ENCODE peak calls at places on chromosomes 13 and 19, in nine cellular contexts. O is CD4-positive, alpha-beta T cell; F is stimulated activated CD8-positive, alpha-beta memory T cell treated with anti-CD3 and anti-CD28 coated beads, Interleukin-4, amount 100 ng/mL, for 1 hour; E is Panc1; G is naive thymus-derived CD8-positive, alpha-beta T cell; B is EH; K is C1 segment of cervical spinal cord; Q is GM23338; R is body of pancreas. M is an unnamed sample.

GRCh38 chr13:26882731-26883130 is 122.1 kb upstream of the GPR12 start:
- DNase-seq in O (no peak), F (no peak), E (no peak), G (no peak), B (no peak), K (no peak), Q (no peak), R (no peak), M (no peak)

GRCh38 chr19:6109947-6110346 is 353 bp downstream of the RFX2 start:
- DNase-seq in O (no peak), F (no peak), E (no peak), G (no peak), B (no peak), K (no peak), Q (peak), R (no peak), M (no peak)

GRCh38 chr13:114311908-114312307 is 2.4 kb upstream of the CHAMP1 start:
- DNase-seq in O (no peak), F (no peak), E (no peak), G (no peak), B (no peak), K (no peak), Q (no peak), R (no peak), M (no peak)

GRCh38 chr19:47226426-47227346 is 4.3 kb downstream of the BBC3 start:
- DNase-seq in O (no peak), F (no peak), E (no peak), G (peak), B (peak), K (peak), Q (peak), R (peak), M (no peak)

GRCh38 chr13:30615851-30616311 is 1.8 kb upstream of the USPL1 start:
- DNase-seq in O (no peak), F (no peak), E (no peak), G (no peak), B (peak), K (no peak), Q (no peak), R (no peak), M (no peak)

GRCh38 chr19:3682741-3683404 is 17.4 kb downstream of the PIP5K1C start:
- DNase-seq in O (no peak), F (no peak), E (no peak), G (no peak), B (peak), K (no peak), Q (no peak), R (no peak), M (no peak)

GRCh38 chr19:23547816-23548430 is 139.1 kb downstream of the ZNF675 start:
- DNase-seq in O (no peak), F (no peak), E (no peak), G (no peak), B (no peak), K (no peak), Q (peak), R (no peak), M (no peak)

GRCh38 chr19:10961763-10962536 is 1.1 kb downstream of the SMARCA4 start:
- DNase-seq in O (no peak), F (no peak), E (no peak), G (no peak), B (peak), K (no peak), Q (no peak), R (no peak), M (no peak)

GRCh38 chr19:4007836-4008539 is 452 bp downstream of the PIAS4 start:
- DNase-seq in O (no peak), F (no peak), E (no peak), G (no peak), B (peak), K (no peak), Q (peak), R (no peak), M (no peak)

GRCh38 chr13:74259641-74260040 is 125.4 kb upstream of the KLF12 start:
- DNase-seq in O (no peak), F (no peak), E (no peak), G (no peak), B (no peak), K (no peak), Q (no peak), R (no peak), M (no peak)

GRCh38 chr19:19747357-19748220 is 14.7 kb upstream of the ZNF14 start:
- DNase-seq in O (no peak), F (no peak), E (no peak), G (no peak), B (no peak), K (no peak), Q (no peak), R (no peak), M (no peak)

GRCh38 chr19:29079331-29079730 is 133.6 kb downstream of the UQCRFS1 start:
- DNase-seq in O (no peak), F (no peak), E (no peak), G (no peak), B (peak), K (no peak), Q (peak), R (no peak), M (no peak)

GRCh38 chr19:51687791-51688664 is 5.1 kb upstream of the SPACA6 start:
- DNase-seq in O (no peak), F (no peak), E (no peak), G (no peak), B (peak), K (peak), Q (peak), R (peak), M (no peak)

GRCh38 chr19:44050740-44051653 is 839 bp upstream of the ZNF223 start:
- DNase-seq in O (no peak), F (no peak), E (no peak), G (no peak), B (peak), K (no peak), Q (peak), R (peak), M (no peak)

GRCh38 chr19:52734340-52734892 is 428 bp downstream of the ZNF611 start:
- DNase-seq in O (no peak), F (no peak), E (no peak), G (no peak), B (peak), K (no peak), Q (peak), R (no peak), M (no peak)

GRCh38 chr13:74768521-74769090 is 634.4 kb upstream of the KLF12 start:
- DNase-seq in O (no peak), F (no peak), E (no peak), G (no peak), B (peak), K (no peak), Q (no peak), R (no peak), M (no peak)

GRCh38 chr19:15292847-15293582 is 39.3 kb downstream of the BRD4 start:
- DNase-seq in O (no peak), F (no peak), E (no peak), G (no peak), B (peak), K (no peak), Q (no peak), R (peak), M (no peak)

GRCh38 chr13:50650936-50651638 is 192.4 kb downstream of the DLEU7 start:
- DNase-seq in O (no peak), F (no peak), E (peak), G (no peak), B (peak), K (no peak), Q (no peak), R (no peak), M (no peak)

GRCh38 chr13:21405309-21405708 is 53.8 kb downstream of the ZDHHC20 start:
- DNase-seq in O (no peak), F (no peak), E (no peak), G (no peak), B (no peak), K (no peak), Q (peak), R (no peak), M (no peak)

GRCh38 chr19:15544283-15544682 is 36.0 kb downstream of the CYP4F22 start:
- DNase-seq in O (no peak), F (no peak), E (no peak), G (no peak), B (no peak), K (no peak), Q (no peak), R (no peak), M (no peak)

GRCh38 chr19:42074513-42075363 is 1.2 kb upstream of the ZNF574 start:
- DNase-seq in O (no peak), F (no peak), E (no peak), G (no peak), B (no peak), K (no peak), Q (peak), R (no peak), M (no peak)

GRCh38 chr19:383922-384800 is 24.8 kb downstream of the C2CD4C start:
- DNase-seq in O (no peak), F (no peak), E (no peak), G (peak), B (no peak), K (no peak), Q (peak), R (peak), M (no peak)

GRCh38 chr13:70043685-70044084 is 63.9 kb upstream of the ATXN8OS start:
- DNase-seq in O (no peak), F (no peak), E (no peak), G (no peak), B (no peak), K (no peak), Q (no peak), R (no peak), M (no peak)

GRCh38 chr19:32671883-32672282 is 3.1 kb downstream of the ANKRD27 start:
- DNase-seq in O (no peak), F (no peak), E (no peak), G (no peak), B (no peak), K (no peak), Q (no peak), R (no peak), M (no peak)

GRCh38 chr19:4722671-4723464 is 774 bp downstream of the DPP9 start:
- DNase-seq in O (no peak), F (no peak), E (no peak), G (no peak), B (peak), K (no peak), Q (no peak), R (peak), M (no peak)

GRCh38 chr19:45876411-45877197 is 9.3 kb downstream of the IRF2BP1 start:
- DNase-seq in O (no peak), F (no peak), E (no peak), G (peak), B (peak), K (no peak), Q (peak), R (peak), M (no peak)

GRCh38 chr13:48561461-48562224 is 28.8 kb upstream of the RCBTB2 start:
- DNase-seq in O (no peak), F (no peak), E (no peak), G (no peak), B (no peak), K (no peak), Q (no peak), R (no peak), M (no peak)

GRCh38 chr13:113848431-113849260 is 15.2 kb downstream of the GAS6 start:
- DNase-seq in O (no peak), F (no peak), E (no peak), G (peak), B (no peak), K (no peak), Q (no peak), R (peak), M (no peak)

GRCh38 chr13:52449323-52450011 is 967 bp downstream of the VPS36 start:
- DNase-seq in O (no peak), F (no peak), E (no peak), G (no peak), B (no peak), K (no peak), Q (no peak), R (no peak), M (no peak)

GRCh38 chr13:51342706-51343105 is 3.2 kb downstream of the SERPINE3 start:
- DNase-seq in O (no peak), F (no peak), E (no peak), G (no peak), B (peak), K (no peak), Q (no peak), R (no peak), M (no peak)

GRCh38 chr13:66427330-66427990 is 802.7 kb downstream of the PCDH9 start:
- DNase-seq in O (no peak), F (no peak), E (no peak), G (no peak), B (peak), K (no peak), Q (no peak), R (no peak), M (no peak)

GRCh38 chr13:46057251-46058015 is 4.9 kb upstream of the ZC3H13 start:
- DNase-seq in O (no peak), F (no peak), E (no peak), G (no peak), B (no peak), K (no peak), Q (no peak), R (no peak), M (no peak)

GRCh38 chr19:33441828-33442227 is 68.3 kb downstream of the CEBPG start:
- DNase-seq in O (no peak), F (no peak), E (no peak), G (no peak), B (no peak), K (no peak), Q (no peak), R (no peak), M (no peak)

GRCh38 chr19:6930190-6930589 is 42.8 kb downstream of the ADGRE1 start:
- DNase-seq in O (no peak), F (no peak), E (no peak), G (no peak), B (no peak), K (no peak), Q (no peak), R (no peak), M (no peak)

GRCh38 chr13:24389506-24389905 is 80.1 kb downstream of the C1QTNF9 start:
- DNase-seq in O (no peak), F (no peak), E (no peak), G (no peak), B (no peak), K (no peak), Q (no peak), R (no peak), M (no peak)

GRCh38 chr19:16741084-16741483 is 21.4 kb downstream of the NWD1 start:
- DNase-seq in O (no peak), F (no peak), E (no peak), G (no peak), B (no peak), K (no peak), Q (no peak), R (no peak), M (no peak)

GRCh38 chr19:944171-944567 is 18.3 kb downstream of the ARID3A start:
- DNase-seq in O (no peak), F (no peak), E (no peak), G (no peak), B (no peak), K (no peak), Q (no peak), R (no peak), M (no peak)

GRCh38 chr19:18017275-18018083 is 9.5 kb downstream of the ARRDC2 start:
- DNase-seq in O (no peak), F (no peak), E (no peak), G (no peak), B (peak), K (peak), Q (no peak), R (no peak), M (no peak)